ENCODE peak calls at places on chromosomes 3 and 15, in eight cellular contexts. N is transverse colon, T is HepG2, R is body of pancreas, C is adrenal gland, D is breast epithelium, M is heart left ventricle, A is IMR-90. E is an unnamed sample. For H3K36me3, the result is how much of the 10 kb centered on the place peaks cover.

GRCh38 chr3:193040836-193041672 is 123.4 kb upstream of the MB21D2 start:
- DNase-seq in N (no peak), T (peak), R (no peak), C (no peak), D (no peak), M (no peak), A (peak), E (no peak)

GRCh38 chr3:23685484-23686258 is 120.1 kb upstream of the UBE2E1 start:
- DNase-seq in N (peak), T (peak), R (peak), C (peak), D (peak), M (peak), A (peak), E (peak)

GRCh38 chr3:183117046-183117445 is 17.8 kb upstream of the MCCC1 start:
- DNase-seq in N (no peak), T (no peak), R (no peak), C (no peak), D (no peak), M (no peak), A (no peak), E (no peak)

GRCh38 chr15:26996250-26996649 is 25.3 kb downstream of the GABRG3 start:
- DNase-seq in N (no peak), T (no peak), R (no peak), C (no peak), D (no peak), M (no peak), A (no peak), E (no peak)

GRCh38 chr15:71538922-71539321 is 271.4 kb upstream of the NR2E3 start:
- DNase-seq in N (no peak), T (no peak), R (no peak), C (no peak), D (no peak), M (no peak), A (no peak), E (no peak)

GRCh38 chr15:81940467-81941451 is 105.1 kb downstream of the MEX3B start:
- DNase-seq in N (no peak), T (no peak), R (no peak), C (no peak), D (no peak), M (no peak), A (peak), E (no peak)

GRCh38 chr15:42141795-42142667 is 14.4 kb downstream of the PLA2G4F start:
- DNase-seq in N (no peak), T (no peak), R (no peak), C (no peak), D (no peak), M (no peak), A (no peak), E (peak)

GRCh38 chr3:148955544-148956346 is 35.6 kb upstream of the GYG1 start:
- DNase-seq in N (peak), T (peak), R (peak), C (peak), D (peak), M (peak), A (peak), E (peak)

GRCh38 chr3:99925584-99925983 is 107.9 kb downstream of the CMSS1 start:
- DNase-seq in N (peak), T (no peak), R (peak), C (peak), D (peak), M (peak), A (peak), E (peak)

GRCh38 chr3:152317184-152317583 is 48.5 kb downstream of the MBNL1 start:
- DNase-seq in N (no peak), T (no peak), R (no peak), C (no peak), D (no peak), M (no peak), A (no peak), E (no peak)

GRCh38 chr15:72135719-72136118 is 17.5 kb downstream of the SENP8 start:
- DNase-seq in N (no peak), T (no peak), R (no peak), C (no peak), D (no peak), M (no peak), A (peak), E (no peak)

GRCh38 chr3:43629254-43629653 is 7.4 kb upstream of the ANO10 start:
- DNase-seq in N (no peak), T (no peak), R (no peak), C (no peak), D (no peak), M (no peak), A (peak), E (no peak)

GRCh38 chr3:29494305-29495036 is 213.6 kb downstream of the RBMS3 start:
- DNase-seq in N (no peak), T (no peak), R (no peak), C (no peak), D (no peak), M (no peak), A (peak), E (no peak)

GRCh38 chr3:197398301-197398878 is 100.0 kb upstream of the DLG1 start:
- DNase-seq in N (no peak), T (no peak), R (no peak), C (no peak), D (no peak), M (no peak), A (no peak), E (no peak)

GRCh38 chr3:141462176-141462859 is 24.5 kb upstream of the RASA2 start:
- DNase-seq in N (no peak), T (no peak), R (no peak), C (no peak), D (no peak), M (no peak), A (no peak), E (no peak)

GRCh38 chr3:52851348-52851747 is 16.5 kb upstream of the MUSTN1 start:
- DNase-seq in N (no peak), T (peak), R (peak), C (peak), D (no peak), M (no peak), A (peak), E (no peak)

GRCh38 chr15:98111806-98112205 is 151.3 kb downstream of the ARRDC4 start:
- DNase-seq in N (no peak), T (no peak), R (no peak), C (no peak), D (no peak), M (no peak), A (no peak), E (no peak)

GRCh38 chr3:119681279-119681678 is 4.1 kb upstream of the COX17 start:
- DNase-seq in N (no peak), T (peak), R (no peak), C (no peak), D (no peak), M (no peak), A (peak), E (no peak)

GRCh38 chr3:182843478-182843877 is 50.2 kb downstream of the ATP11B start:
- DNase-seq in N (no peak), T (no peak), R (no peak), C (no peak), D (no peak), M (no peak), A (peak), E (no peak)

GRCh38 chr3:135905058-135905724 is 60.3 kb upstream of the PPP2R3A start:
- DNase-seq in N (no peak), T (no peak), R (no peak), C (no peak), D (no peak), M (no peak), A (peak), E (no peak)

GRCh38 chr3:72259755-72260589 is 475.0 kb upstream of the PROK2 start:
- DNase-seq in N (no peak), T (no peak), R (no peak), C (no peak), D (no peak), M (no peak), A (no peak), E (no peak)

GRCh38 chr3:107132674-107133073 is 244.6 kb upstream of the CCDC54 start:
- DNase-seq in N (no peak), T (no peak), R (no peak), C (no peak), D (no peak), M (no peak), A (peak), E (no peak)

GRCh38 chr15:88513195-88513594 is 33.3 kb downstream of the DET1 start:
- DNase-seq in N (no peak), T (no peak), R (no peak), C (peak), D (no peak), M (no peak), A (peak), E (no peak)

GRCh38 chr3:122063908-122064307 is 8.7 kb downstream of the CD86 start:
- DNase-seq in N (no peak), T (no peak), R (no peak), C (peak), D (no peak), M (no peak), A (no peak), E (no peak)

GRCh38 chr3:170233532-170233931 is 11.3 kb downstream of the PRKCI start:
- DNase-seq in N (peak), T (peak), R (no peak), C (no peak), D (no peak), M (no peak), A (peak), E (no peak)

GRCh38 chr15:35557544-35557943 is 11.6 kb upstream of the DPH6 start:
- DNase-seq in N (no peak), T (peak), R (no peak), C (no peak), D (no peak), M (no peak), A (peak), E (no peak)

GRCh38 chr15:98138910-98139309 is 178.4 kb downstream of the ARRDC4 start:
- DNase-seq in N (no peak), T (no peak), R (no peak), C (no peak), D (no peak), M (no peak), A (no peak), E (no peak)

DNA sequence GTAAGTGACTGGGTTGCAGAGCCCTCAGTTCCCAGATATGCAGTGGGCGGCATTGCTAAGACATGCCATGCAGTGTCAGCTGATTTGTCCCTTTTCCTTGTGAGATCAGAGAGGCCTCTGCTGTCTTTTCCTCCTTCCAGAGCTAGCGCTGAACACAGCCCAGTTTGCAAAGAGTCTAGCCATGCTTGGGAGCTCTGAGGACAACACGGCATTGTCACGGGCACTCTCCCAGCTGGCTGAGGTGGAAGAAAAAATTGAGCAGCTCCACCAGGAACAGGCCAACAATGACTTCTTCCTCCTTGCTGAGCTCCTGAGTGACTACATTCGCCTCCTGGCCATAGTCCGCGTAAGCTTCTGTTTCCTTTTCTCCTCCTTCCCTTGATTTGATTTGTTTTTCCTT is 20.0 kb upstream of the SNX22 start:
- DNase-seq in N (no peak), T (no peak), R (no peak), C (no peak), D (no peak), M (no peak), A (no peak), E (no peak)
- H3K36me3 ChIP-seq in N (under half), T (half or more), R (half or more), C (under half), D (under half), M (half or more), A (half or more), E (under half)

DNA sequence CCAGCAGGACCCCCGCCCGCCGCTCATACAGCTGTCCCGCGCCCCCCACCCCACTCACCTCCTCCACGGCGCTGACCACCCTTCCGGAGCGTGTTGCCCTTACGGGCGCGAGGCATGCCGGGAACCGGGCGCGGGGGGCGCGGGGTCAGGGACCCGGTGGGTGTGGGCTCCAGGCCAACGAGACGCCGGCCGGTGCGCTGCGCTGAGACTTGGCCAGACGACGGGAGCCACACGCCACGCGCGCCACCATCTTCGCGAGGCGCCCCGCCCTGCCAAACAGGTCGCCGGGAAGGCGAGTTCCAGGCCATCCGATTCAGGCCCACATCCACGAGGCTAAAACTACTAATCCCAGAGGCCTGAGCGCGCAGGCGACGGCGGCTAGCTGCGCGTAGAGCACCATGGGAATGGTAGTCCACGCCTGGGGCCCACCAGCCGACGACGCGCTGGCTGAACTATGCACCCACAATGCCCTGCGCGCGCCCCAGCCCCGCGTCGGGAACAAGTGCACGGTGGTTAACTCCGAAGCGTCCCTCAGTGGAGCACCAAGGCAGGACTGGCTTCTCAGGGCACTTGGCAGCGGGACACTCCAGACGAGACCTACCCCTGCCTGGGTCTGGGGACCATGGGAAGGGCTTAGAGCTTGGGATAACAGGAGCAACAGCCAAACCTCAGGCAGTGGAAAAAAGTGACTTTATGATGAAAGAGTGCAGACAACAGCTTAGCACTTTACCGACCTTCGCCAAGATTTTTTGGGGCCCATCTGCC is at the start of gene IFRD2:
- DNase-seq in N (peak), T (peak), R (peak), C (peak), D (peak), M (peak), A (peak), E (peak)
- TF ChIP-seq POLR2A in N (peak), T (peak), R (peak), C (no peak), D (peak), M (peak), A (peak), E (peak)

GRCh38 chr15:62896380-62896866 is 146.1 kb upstream of the TPM1 start:
- DNase-seq in N (no peak), T (peak), R (no peak), C (no peak), D (no peak), M (no peak), A (no peak), E (no peak)

GRCh38 chr15:62895905-62896316 is 146.6 kb upstream of the TPM1 start:
- DNase-seq in N (no peak), T (peak), R (no peak), C (no peak), D (no peak), M (no peak), A (peak), E (no peak)

GRCh38 chr15:62897634-62898033 is 144.9 kb upstream of the TPM1 start:
- DNase-seq in N (no peak), T (no peak), R (no peak), C (no peak), D (no peak), M (no peak), A (no peak), E (no peak)

GRCh38 chr15:62895139-62895866 is 147.2 kb upstream of the TPM1 start:
- DNase-seq in N (no peak), T (peak), R (no peak), C (no peak), D (no peak), M (no peak), A (peak), E (no peak)

GRCh38 chr15:62896969-62897486 is 145.5 kb upstream of the TPM1 start:
- DNase-seq in N (peak), T (peak), R (peak), C (peak), D (peak), M (peak), A (peak), E (peak)
- H3K4me3 ChIP-seq in N (no peak), T (no peak), R (no peak), C (no peak), D (peak), M (peak), A (peak), E (no peak)

GRCh38 chr3:30609930-30610701 is 3.7 kb downstream of the TGFBR2 start:
- DNase-seq in N (no peak), T (no peak), R (no peak), C (no peak), D (no peak), M (no peak), A (no peak), E (no peak)
- H3K36me3 ChIP-seq in N (under half), T (under half), R (under half), C (under half), D (under half), M (under half), A (under half), E (under half)

DNA sequence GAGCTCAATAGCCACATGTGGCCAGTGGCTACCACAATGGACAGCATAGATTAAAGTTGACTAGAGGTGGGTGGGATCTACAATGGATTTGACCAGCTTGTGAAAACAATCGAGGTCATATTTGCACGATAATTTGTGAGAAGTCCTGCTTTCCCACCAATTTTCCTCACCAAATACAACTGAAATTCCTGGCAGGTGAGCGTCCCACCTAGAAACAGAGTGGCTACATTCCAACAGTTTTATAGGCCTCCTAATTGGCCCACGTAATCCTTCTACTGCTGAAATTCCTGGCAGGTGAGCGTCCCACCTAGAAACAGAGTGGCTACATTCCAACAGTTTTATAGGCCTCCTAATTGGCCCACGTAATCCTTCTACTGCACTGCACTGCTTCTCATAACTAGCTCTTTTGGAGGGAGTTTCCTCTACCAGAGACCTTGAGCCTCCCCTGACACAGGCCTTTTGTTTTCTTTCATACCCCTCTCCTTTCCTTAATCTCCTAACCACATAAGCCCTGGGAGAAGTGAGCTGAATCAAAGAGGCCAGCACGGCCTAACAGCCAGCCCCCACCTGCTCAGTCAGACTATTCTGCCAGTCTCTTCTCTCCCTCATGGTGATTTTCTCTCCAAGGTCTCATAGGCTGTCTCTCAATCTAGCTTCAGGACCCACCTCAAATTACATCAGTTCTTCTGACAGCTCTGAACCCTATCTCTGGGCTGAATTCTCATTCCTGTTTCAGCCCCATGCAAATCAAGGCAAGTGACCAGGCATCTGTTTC is 80.2 kb downstream of the BFSP2 start:
- DNase-seq in N (no peak), T (peak), R (peak), C (no peak), D (no peak), M (no peak), A (no peak), E (no peak)
- TF ChIP-seq POLR2A in N (no peak), T (no peak), R (no peak), C (no peak), D (no peak), M (no peak), A (no peak), E (no peak)

GRCh38 chr15:83919319-83919830 is 265.5 kb downstream of the ADAMTSL3 start:
- DNase-seq in N (no peak), T (no peak), R (no peak), C (no peak), D (no peak), M (no peak), A (no peak), E (no peak)
- H3K4me3 ChIP-seq in N (no peak), T (no peak), R (no peak), C (no peak), D (no peak), M (no peak), A (no peak), E (no peak)

GRCh38 chr15:25092661-25093060 is 137.9 kb downstream of the SNRPN start:
- DNase-seq in N (no peak), T (no peak), R (no peak), C (no peak), D (no peak), M (no peak), A (peak), E (no peak)
- H3K36me3 ChIP-seq in N (under half), T (under half), R (under half), C (under half), D (under half), M (half or more), A (half or more), E (under half)